ENCODE peak calls at places on chromosome 5, in four cellular contexts. Y is upper lobe of right lung, S is Peyer's patch, O is HCT116. L is an unnamed sample.

GRCh38 chr5:169580964-169581363 is 2.6 kb upstream of the SPDL1 start:
- DNase-seq in Y (no peak), S (no peak), O (no peak), L (no peak)

GRCh38 chr5:41815261-41815660 is 55.0 kb downstream of the OXCT1 start:
- DNase-seq in Y (no peak), S (no peak), O (no peak), L (no peak)

GRCh38 chr5:1294839-1295649 is at the start of gene TERT:
- DNase-seq in Y (peak; percentile 67), S (peak; percentile 66), O (no peak), L (no peak)

GRCh38 chr5:94968507-94969095 is 316.3 kb downstream of the MCTP1 start:
- DNase-seq in Y (no peak), S (no peak), O (peak; percentile 69), L (peak; percentile 52)

GRCh38 chr5:66232701-66233100 is 88.6 kb downstream of the SREK1 start:
- DNase-seq in Y (no peak), S (no peak), O (no peak), L (peak; percentile 33)

GRCh38 chr5:169901896-169902295 is 78.4 kb downstream of the INSYN2B start:
- DNase-seq in Y (no peak), S (no peak), O (no peak), L (no peak)

GRCh38 chr5:139295692-139296091 is 2.2 kb downstream of the MATR3 start:
- DNase-seq in Y (no peak), S (no peak), O (no peak), L (no peak)

GRCh38 chr5:143355710-143356109 is 47.8 kb downstream of the NR3C1 start:
- DNase-seq in Y (no peak), S (no peak), O (peak; percentile 84), L (peak; percentile 96)

GRCh38 chr5:176355400-176356178 is 6.0 kb downstream of the KIAA1191 start:
- DNase-seq in Y (no peak), S (no peak), O (no peak), L (no peak)

GRCh38 chr5:61505281-61505680 is 173.2 kb downstream of the ZSWIM6 start:
- DNase-seq in Y (no peak), S (no peak), O (no peak), L (no peak)

GRCh38 chr5:155260798-155261197 is 247.2 kb downstream of the KIF4B start:
- DNase-seq in Y (no peak), S (no peak), O (peak; percentile 6), L (no peak)

GRCh38 chr5:123696948-123697347 is 185.0 kb downstream of the CSNK1G3 start:
- DNase-seq in Y (no peak), S (peak; percentile 47), O (no peak), L (peak; percentile 21)

GRCh38 chr5:65334077-65334476 is 147.6 kb downstream of the ADAMTS6 start:
- DNase-seq in Y (no peak), S (no peak), O (no peak), L (peak; percentile 30)

GRCh38 chr5:141172381-141173204 is at the start of gene PCDHB7:
- DNase-seq in Y (no peak), S (no peak), O (peak; percentile 19), L (no peak)

GRCh38 chr5:6349387-6349786 is 29.0 kb downstream of the MED10 start:
- DNase-seq in Y (no peak), S (peak; percentile 76), O (no peak), L (no peak)

GRCh38 chr5:151085517-151086031 is 4.7 kb upstream of the TNIP1 start:
- DNase-seq in Y (peak; percentile 79), S (peak; percentile 75), O (no peak), L (no peak)

GRCh38 chr5:16502866-16503265 is 37.3 kb upstream of the ZNF622 start:
- DNase-seq in Y (no peak), S (no peak), O (no peak), L (no peak)

GRCh38 chr5:57094753-57095683 is 78.8 kb upstream of the GPBP1 start:
- DNase-seq in Y (no peak), S (peak; percentile 78), O (no peak), L (no peak)

GRCh38 chr5:40221796-40222195 is 457.9 kb upstream of the PTGER4 start:
- DNase-seq in Y (no peak), S (no peak), O (no peak), L (peak; percentile 62)

GRCh38 chr5:53109436-53110127 is at the start of gene MOCS2:
- DNase-seq in Y (peak; percentile 96), S (peak; percentile 93), O (peak; percentile 70), L (peak; percentile 99)

GRCh38 chr5:13831236-13831810 is 113.2 kb downstream of the DNAH5 start:
- DNase-seq in Y (no peak), S (no peak), O (no peak), L (peak; percentile 20)

GRCh38 chr5:177366528-177367322 is 9.0 kb downstream of the RGS14 start:
- DNase-seq in Y (peak; percentile 93), S (peak; percentile 87), O (no peak), L (peak; percentile 58)

GRCh38 chr5:158482201-158482600 is 617.5 kb downstream of the EBF1 start:
- DNase-seq in Y (no peak), S (no peak), O (no peak), L (no peak)

GRCh38 chr5:53167836-53168235 is 58.3 kb upstream of the MOCS2 start:
- DNase-seq in Y (no peak), S (no peak), O (no peak), L (no peak)

GRCh38 chr5:122142480-122142879 is 13.1 kb downstream of the ZNF474 start:
- DNase-seq in Y (no peak), S (no peak), O (no peak), L (peak; percentile 52)

GRCh38 chr5:78515665-78516064 is 132.9 kb downstream of the LHFPL2 start:
- DNase-seq in Y (no peak), S (no peak), O (no peak), L (no peak)
- H3K27ac ChIP-seq in Y (no peak overlapping the region), S (no peak overlapping the region), O (no peak overlapping the region), L (peak overlapping the region; percentile 61)

DNA sequence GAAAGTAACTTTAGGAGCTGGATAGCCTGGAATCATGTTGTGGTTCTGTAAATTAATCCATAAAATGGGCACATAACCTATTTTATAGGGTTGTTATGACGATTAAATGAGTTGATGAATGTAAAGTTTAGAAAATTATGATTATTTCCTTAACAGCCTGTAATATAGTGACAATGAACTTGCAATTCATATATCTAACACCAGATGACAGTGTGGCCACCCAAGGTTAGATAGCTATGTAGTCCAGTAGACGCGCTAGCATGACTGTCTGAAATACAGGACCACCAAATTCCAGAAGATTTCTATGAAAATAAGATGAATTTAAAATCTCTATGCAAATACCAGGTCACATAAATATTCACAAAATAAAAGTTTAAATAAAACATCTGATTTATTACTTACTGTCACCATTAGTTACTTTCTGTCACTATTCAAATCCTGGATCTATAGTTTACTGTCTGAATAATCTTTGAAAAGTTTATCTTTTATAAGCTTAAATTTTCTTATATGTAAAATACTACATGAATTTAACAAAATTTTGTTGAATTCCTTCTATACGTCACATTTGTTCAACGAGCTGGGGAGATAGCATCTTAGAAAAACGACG is 26.1 kb upstream of the MACIR start:
- DNase-seq in Y (no peak), S (no peak), O (peak; percentile 36), L (peak; percentile 33)
- TF ChIP-seq CTCF in Y (peak; percentile 91), S (peak; percentile 78), O (peak; percentile 83), L (peak; percentile 81)

GRCh38 chr5:58543723-58544122 is 39.2 kb upstream of the RAB3C start:
- DNase-seq in Y (no peak), S (no peak), O (no peak), L (no peak)
- H3K27ac ChIP-seq in Y (no peak overlapping the region), S (no peak overlapping the region), O (no peak overlapping the region), L (no peak overlapping the region)

GRCh38 chr5:135880278-135880677 is 15.4 kb downstream of the IL9 start:
- DNase-seq in Y (no peak), S (no peak), O (peak; percentile 15), L (no peak)
- TF ChIP-seq CTCF in Y (no peak), S (no peak), O (peak; percentile 57), L (no peak)

GRCh38 chr5:173297813-173298212 is 30.4 kb downstream of the STC2 start:
- DNase-seq in Y (no peak), S (no peak), O (no peak), L (no peak)

GRCh38 chr5:173300389-173301047 is 27.7 kb downstream of the STC2 start:
- DNase-seq in Y (no peak), S (no peak), O (no peak), L (no peak)

GRCh38 chr5:173296737-173297676 is 31.2 kb downstream of the STC2 start:
- DNase-seq in Y (no peak), S (no peak), O (no peak), L (no peak)

GRCh38 chr5:173299820-173300219 is 28.4 kb downstream of the STC2 start:
- DNase-seq in Y (no peak), S (no peak), O (no peak), L (no peak)

DNA sequence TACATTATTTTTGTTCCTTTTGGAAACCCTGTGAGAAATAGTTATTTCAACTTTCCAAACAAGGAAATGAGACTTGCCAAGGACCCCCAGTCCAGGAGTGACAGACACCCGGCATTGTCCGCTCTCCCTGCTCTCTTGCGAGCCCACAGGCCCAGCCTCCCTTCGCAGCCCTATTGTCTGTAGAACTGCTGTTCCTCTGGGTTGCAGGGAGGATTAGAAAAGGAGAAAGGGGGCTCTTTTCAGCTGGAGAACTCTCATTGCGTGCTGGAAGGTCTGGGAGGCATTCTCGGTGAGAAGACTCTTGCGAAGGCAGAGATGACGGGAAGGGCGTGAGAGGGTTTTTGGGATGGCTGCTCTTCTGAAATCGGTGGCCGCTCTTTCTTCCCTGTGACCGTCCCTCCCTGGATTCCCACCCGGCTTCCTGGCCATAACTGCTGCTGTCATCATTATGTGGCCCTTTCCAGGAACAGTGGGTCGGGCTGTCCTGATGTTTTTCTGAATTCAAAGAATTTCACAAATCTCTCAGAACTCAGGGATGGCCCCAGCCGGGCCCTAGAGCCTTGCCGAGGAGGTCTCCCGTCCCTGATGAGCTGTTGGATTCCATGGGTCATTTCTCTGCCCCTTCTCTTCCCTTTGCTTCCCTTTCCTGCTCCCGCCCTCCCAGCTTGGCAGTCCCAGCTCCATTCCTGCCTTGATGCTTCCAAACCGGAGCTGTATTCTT is 29.8 kb downstream of the STC2 start:
- DNase-seq in Y (no peak), S (no peak), O (no peak), L (no peak)
- H3K27ac ChIP-seq in Y (no peak overlapping the region), S (no peak overlapping the region), O (no peak overlapping the region), L (no peak overlapping the region)

GRCh38 chr5:2701592-2701991 is 49.9 kb downstream of the IRX2 start:
- DNase-seq in Y (no peak), S (no peak), O (no peak), L (no peak)
- TF ChIP-seq CTCF in Y (no peak), S (no peak), O (no peak), L (no peak)